ENCODE peak calls at places on chromosome 13, in four cellular contexts. J is H1, B is HepG2, U is K562. P is an unnamed sample.

GRCh38 chr13:37491661-37492060 is 106.9 kb downstream of the POSTN start:
- DNase-seq in B (no peak), J (no peak), U (no peak), P (no peak)

GRCh38 chr13:27006519-27007161 is 165.0 kb downstream of the USP12 start:
- DNase-seq in J (peak), B (no peak), U (no peak), P (no peak)

GRCh38 chr13:37618554-37618953 is 20.0 kb upstream of the POSTN start:
- DNase-seq in B (no peak), J (no peak), U (no peak), P (no peak)

GRCh38 chr13:102260256-102260655 is 141.6 kb downstream of the FGF14 start:
- DNase-seq in U (no peak), B (no peak), J (no peak), P (no peak)

GRCh38 chr13:27917121-27917947 is 2.5 kb upstream of the PDX1 start:
- DNase-seq in U (no peak), J (peak), B (no peak), P (no peak)

GRCh38 chr13:30713133-30713532 is 22.2 kb upstream of the ALOX5AP start:
- DNase-seq in J (no peak), U (no peak), B (no peak), P (peak)

GRCh38 chr13:95388420-95389079 is 87.3 kb upstream of the ABCC4 start:
- DNase-seq in B (no peak), J (no peak), U (no peak), P (no peak)

GRCh38 chr13:106277483-106278154 is 257.8 kb downstream of the EFNB2 start:
- DNase-seq in U (no peak), B (no peak), J (no peak), P (no peak)

GRCh38 chr13:36082806-36083205 is 48.4 kb downstream of the DCLK1 start:
- DNase-seq in U (no peak), J (no peak), B (no peak), P (no peak)

GRCh38 chr13:33543631-33544030 is 258.1 kb upstream of the STARD13 start:
- DNase-seq in B (no peak), J (no peak), U (no peak), P (no peak)

GRCh38 chr13:28636677-28637317 is 22.1 kb upstream of the POMP start:
- DNase-seq in J (peak), B (peak), U (peak), P (peak)

GRCh38 chr13:77326905-77327604 is at the start of gene MYCBP2:
- DNase-seq in B (peak), J (peak), U (peak), P (peak)

GRCh38 chr13:54958781-54959180 is 1930.2 kb downstream of the OLFM4 start:
- DNase-seq in U (no peak), J (no peak), B (no peak), P (no peak)

GRCh38 chr13:25945596-25945995 is 106.2 kb downstream of the SHISA2 start:
- DNase-seq in J (no peak), U (no peak), B (no peak), P (no peak)

GRCh38 chr13:37715606-37716015 is 117.0 kb upstream of the POSTN start:
- DNase-seq in J (no peak), B (no peak), U (no peak), P (peak)

GRCh38 chr13:99151516-99151915 is 49.1 kb upstream of the UBAC2 start:
- DNase-seq in U (peak), J (no peak), B (no peak), P (peak)

GRCh38 chr13:32309812-32310706 is 5.1 kb downstream of the ZAR1L start:
- DNase-seq in J (peak), B (peak), U (peak), P (peak)

GRCh38 chr13:46160065-46160464 is 21.9 kb downstream of the LCP1 start:
- DNase-seq in B (no peak), U (no peak), J (no peak), P (no peak)

GRCh38 chr13:83884141-83884540 is 1.9 kb upstream of the SLITRK1 start:
- DNase-seq in B (no peak), J (no peak), U (no peak), P (no peak)

GRCh38 chr13:37481005-37481857 is 117.3 kb downstream of the POSTN start:
- DNase-seq in U (no peak), B (no peak), J (no peak), P (no peak)

GRCh38 chr13:33328691-33329090 is 43.1 kb upstream of the STARD13 start:
- DNase-seq in J (no peak), B (no peak), U (no peak), P (no peak)

GRCh38 chr13:53873558-53873957 is 844.9 kb downstream of the OLFM4 start:
- DNase-seq in J (no peak), U (no peak), B (no peak), P (no peak)

DNA sequence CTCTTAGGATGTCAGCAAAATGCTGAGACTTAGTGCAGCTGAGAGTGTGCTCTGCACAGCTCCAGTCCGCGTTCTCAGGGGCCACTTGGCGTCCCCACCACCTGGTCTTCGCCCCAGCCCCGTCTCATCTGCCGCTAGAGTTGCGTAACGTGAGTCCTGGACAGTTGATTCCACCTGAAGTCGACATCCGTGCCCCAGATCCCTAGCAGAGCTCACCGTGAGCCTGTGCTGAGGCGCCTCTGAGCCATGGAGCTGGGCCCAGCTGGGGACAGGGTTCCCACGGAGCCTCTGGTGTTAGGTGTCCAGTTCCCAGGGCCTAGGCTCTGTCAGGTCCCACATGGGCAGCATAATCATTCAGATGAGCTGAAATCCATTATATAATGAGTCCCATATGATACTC is 147.1 kb upstream of the SOX1 start:
- DNase-seq in B (no peak), J (no peak), U (no peak), P (no peak)
- TF ChIP-seq JUN in B (no peak), J (no peak), U (no peak), P (no peak)

GRCh38 chr13:109628251-109628699 is 158.1 kb downstream of the IRS2 start:
- DNase-seq in U (no peak), J (no peak), B (no peak), P (no peak)
- TF ChIP-seq KDM1A in U (no peak), J (no peak), B (no peak), P (no peak)

GRCh38 chr13:40377783-40378182 is 288.7 kb downstream of the FOXO1 start:
- DNase-seq in B (no peak), J (no peak), U (no peak), P (no peak)

GRCh38 chr13:40376867-40377266 is 289.6 kb downstream of the FOXO1 start:
- DNase-seq in U (no peak), B (no peak), J (peak), P (no peak)

GRCh38 chr13:40376296-40376849 is 290.1 kb downstream of the FOXO1 start:
- DNase-seq in J (peak), B (no peak), U (no peak), P (no peak)

GRCh38 chr13:40379186-40379585 is 287.3 kb downstream of the FOXO1 start:
- DNase-seq in U (no peak), J (no peak), B (no peak), P (no peak)

DNA sequence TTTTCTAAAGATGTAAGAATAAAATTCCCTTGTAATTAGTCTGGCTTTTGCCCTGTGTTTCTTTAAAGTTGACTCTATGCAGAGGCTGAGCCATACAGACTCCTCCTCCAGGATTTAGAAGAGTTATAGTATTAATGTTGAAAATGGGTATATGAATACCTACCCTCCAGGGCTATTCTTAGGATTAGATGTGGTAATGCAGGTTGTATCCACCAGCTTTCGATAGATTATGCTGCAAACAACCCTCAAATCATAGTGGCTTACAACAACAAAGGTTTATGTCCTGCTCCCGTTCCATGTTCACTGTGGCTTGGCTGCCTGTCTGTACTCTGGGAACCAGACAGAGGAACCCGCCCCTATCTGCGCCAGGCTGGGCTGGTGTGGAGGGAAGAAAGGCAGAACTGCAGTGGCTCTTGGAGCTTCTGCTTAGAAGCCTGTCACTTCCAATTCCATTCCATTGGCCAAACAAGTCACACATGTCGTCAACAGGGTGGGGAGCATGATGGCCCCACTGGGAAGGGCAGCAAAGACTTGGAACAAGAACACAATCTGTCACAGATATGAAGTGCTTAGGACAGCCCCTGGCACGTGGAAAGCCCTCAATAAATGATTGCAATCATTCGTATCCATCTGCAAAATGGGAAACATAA is 290.8 kb downstream of the FOXO1 start:
- DNase-seq in B (no peak), J (peak), U (no peak), P (no peak)
- TF ChIP-seq USF2 in B (no peak), J (no peak), U (no peak), P (no peak)

GRCh38 chr13:110566201-110566600 is 4.7 kb upstream of the RAB20 start:
- DNase-seq in U (no peak), J (no peak), B (no peak), P (no peak)
- TF ChIP-seq JUN in U (no peak), J (no peak), B (no peak), P (no peak)

GRCh38 chr13:112840472-112841302 is 128.3 kb upstream of the MCF2L start:
- DNase-seq in U (no peak), J (no peak), B (no peak), P (no peak)
- TF ChIP-seq KDM1A in U (no peak), J (no peak), B (no peak), P (no peak)

DNA sequence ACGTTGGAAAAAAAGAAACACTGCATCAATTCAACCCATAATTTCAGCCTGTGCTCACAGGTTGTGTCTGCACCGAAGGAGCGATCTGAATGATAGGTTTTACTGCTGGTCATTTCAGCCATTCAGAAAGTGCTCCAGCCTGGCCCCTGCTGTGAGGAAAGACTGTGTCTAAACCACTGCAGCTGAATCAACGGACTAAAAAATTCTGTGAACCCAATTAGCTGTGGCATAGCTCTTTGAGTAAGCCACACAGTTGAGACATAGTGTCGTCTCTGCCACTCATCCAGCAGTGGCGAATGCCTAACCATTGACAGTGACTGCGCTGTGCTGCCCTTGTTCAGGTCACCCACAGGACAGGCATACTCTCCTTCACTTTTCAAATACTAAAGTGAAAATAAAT is 179.8 kb downstream of the COG6 start:
- DNase-seq in B (no peak), U (no peak), J (no peak), P (no peak)
- TF ChIP-seq USF2 in B (no peak), U (no peak), J (no peak), P (no peak)

P was measured in A549.